ENCODE peak calls at places on chromosomes 2 and 18, in seven cellular contexts. V, R, F, L, N, O and Z are unnamed samples.
A peak's percentile ranks its signal among the peaks of the same experiment; 100 is the strongest.

GRCh38 chr18:59617468-59617932 is 79.7 kb downstream of the CCBE1 start:
- DNase-seq in L (no peak), O (no peak), F (no peak), N (peak; percentile 16), R (no peak), V (no peak), Z (no peak)

GRCh38 chr18:51089691-51090090 is 59.7 kb downstream of the SMAD4 start:
- DNase-seq in R (no peak), F (no peak), V (no peak), N (no peak), O (no peak), L (no peak), Z (no peak)

GRCh38 chr2:42328148-42328833 is 32.7 kb downstream of the COX7A2L start:
- DNase-seq in R (no peak), L (no peak), O (no peak), F (peak; percentile 49), V (no peak), N (peak; percentile 6), Z (no peak)

GRCh38 chr18:33751613-33752221 is 173.7 kb downstream of the ASXL3 start:
- DNase-seq in V (peak; percentile 43), L (no peak), F (peak; percentile 7), R (no peak), O (no peak), N (no peak), Z (no peak)

GRCh38 chr2:46554381-46554780 is 75.0 kb downstream of the TMEM247 start:
- DNase-seq in O (no peak), L (no peak), R (no peak), F (no peak), N (no peak), V (no peak), Z (no peak)

GRCh38 chr2:157441072-157441454 is 2.8 kb downstream of the CYTIP start:
- DNase-seq in F (no peak), V (no peak), N (no peak), R (no peak), L (no peak), O (peak; percentile 46), Z (peak; percentile 75)

GRCh38 chr18:73791081-73791480 is 356.6 kb downstream of the FBXO15 start:
- DNase-seq in V (no peak), R (no peak), N (no peak), O (no peak), F (no peak), L (no peak), Z (no peak)

GRCh38 chr2:239466046-239466754 is 65.4 kb upstream of the HDAC4 start:
- DNase-seq in R (no peak), L (peak; percentile 62), V (peak; percentile 33), O (no peak), F (no peak), N (no peak), Z (no peak)

GRCh38 chr2:111634050-111634784 is 249.8 kb downstream of the ANAPC1 start:
- DNase-seq in R (no peak), L (no peak), V (no peak), O (no peak), F (no peak), N (peak; percentile 14), Z (no peak)

GRCh38 chr18:63869374-63869773 is 18.1 kb upstream of the SERPINB2 start:
- DNase-seq in F (no peak), N (no peak), O (no peak), V (no peak), R (no peak), L (no peak), Z (no peak)

GRCh38 chr2:19454125-19454524 is 95.7 kb upstream of the OSR1 start:
- DNase-seq in V (no peak), O (no peak), L (no peak), R (no peak), N (no peak), F (no peak), Z (no peak)

GRCh38 chr18:76459687-76460350 is 35.2 kb downstream of the ZNF516 start:
- DNase-seq in N (peak; percentile 99), V (no peak), O (no peak), L (peak; percentile 66), R (no peak), F (peak; percentile 81), Z (no peak)

DNA sequence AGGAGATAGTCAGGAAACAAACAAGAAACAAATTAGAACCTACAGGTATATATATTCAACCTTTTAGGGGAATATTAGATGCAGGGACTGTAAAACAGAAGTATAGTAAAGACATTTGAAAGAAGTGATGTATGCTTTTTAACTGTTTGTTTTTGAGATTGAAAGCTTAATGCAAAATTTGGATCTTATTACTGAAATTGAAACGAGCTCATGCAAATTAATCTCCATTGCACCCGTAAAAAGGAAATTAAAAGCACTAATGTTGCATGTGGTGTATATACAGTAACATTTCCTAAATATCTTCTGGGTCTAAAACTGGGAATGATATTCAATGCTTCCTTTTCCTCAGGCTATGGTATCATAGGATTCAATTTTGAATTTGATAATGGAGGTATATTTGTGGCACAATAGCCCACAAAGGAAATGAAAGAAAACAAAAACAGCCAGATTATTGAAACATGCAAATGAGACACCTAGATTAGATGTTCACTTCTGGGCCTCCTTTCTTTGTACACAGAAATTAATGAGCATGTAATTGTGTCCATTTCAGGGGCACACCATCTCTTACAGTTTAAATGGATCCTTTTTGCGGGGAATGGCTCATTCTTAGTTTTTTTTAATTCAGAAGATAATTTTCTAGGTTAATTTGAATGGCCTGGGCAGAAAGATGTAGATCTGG is 1.6 kb upstream of the ELOA2 start:
- DNase-seq in F (no peak), N (no peak), V (no peak), L (no peak), R (no peak), O (no peak), Z (no peak)
- H3K4me3 ChIP-seq in F (no peak overlapping the region), N (no peak overlapping the region), V (no peak overlapping the region), L (no peak overlapping the region), R (no peak overlapping the region), O (no peak overlapping the region), Z (no peak overlapping the region)

DNA sequence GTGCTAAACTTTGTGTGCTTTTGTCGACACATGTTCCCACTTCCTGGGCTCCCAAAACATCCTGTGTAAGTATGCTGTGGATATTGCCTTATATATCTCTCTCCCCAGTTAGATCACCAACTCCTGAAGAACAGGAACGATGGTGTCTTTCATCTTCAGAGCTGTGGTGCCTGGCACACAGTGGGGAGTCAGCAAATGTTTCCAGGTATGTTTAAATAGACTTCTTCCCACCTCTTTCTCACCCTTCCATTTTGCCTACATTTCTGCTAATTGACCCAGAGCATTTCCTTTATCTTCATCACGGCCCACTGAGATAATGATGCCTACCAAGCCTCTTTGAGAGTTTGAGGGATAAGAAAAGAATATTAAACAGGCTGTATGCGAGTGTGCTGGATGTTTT is 60.7 kb downstream of the RND3 start:
- DNase-seq in F (no peak), R (no peak), O (no peak), V (no peak), L (no peak), N (no peak), Z (no peak)
- H3K27ac ChIP-seq in F (no peak overlapping the region), R (no peak overlapping the region), O (no peak overlapping the region), V (no peak overlapping the region), L (no peak overlapping the region), N (no peak overlapping the region), Z (no peak overlapping the region)

DNA sequence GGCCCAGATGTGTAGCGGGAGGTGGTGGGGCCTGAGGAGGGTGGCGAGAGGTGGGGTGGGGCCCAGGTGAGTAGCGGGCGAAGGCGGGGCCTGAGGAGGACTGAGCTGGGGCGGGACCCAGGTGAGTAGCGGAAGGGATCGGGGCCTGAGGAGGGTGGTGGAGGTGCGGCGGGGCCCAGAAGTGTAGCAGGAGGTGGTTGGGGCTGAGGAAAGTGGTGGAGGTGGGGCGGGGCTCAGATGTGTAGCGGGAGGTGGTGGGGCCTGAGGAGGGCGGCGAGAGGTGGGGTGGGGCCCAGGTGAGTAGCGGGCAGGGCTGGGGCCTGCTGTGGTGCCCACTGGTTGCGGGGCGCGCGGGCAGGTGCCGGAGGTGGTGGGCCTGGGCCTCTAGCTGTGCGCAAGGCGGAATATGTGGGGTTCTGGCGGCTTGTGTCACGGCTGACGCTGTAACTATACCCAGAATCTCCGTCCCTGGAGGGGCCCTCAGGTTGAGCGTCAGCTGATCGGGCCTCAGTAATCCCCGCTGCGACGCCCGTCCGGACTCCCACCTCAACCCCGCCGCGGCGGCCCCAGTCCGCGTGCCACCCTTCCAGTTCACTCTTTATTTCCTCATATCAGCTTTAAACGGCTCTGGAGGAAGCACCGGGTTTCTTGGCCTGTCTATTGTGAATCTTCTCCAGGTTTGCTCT is 866 bp upstream of the SF3B6 start:
- DNase-seq in R (no peak), O (peak; percentile 23), L (no peak), F (no peak), N (no peak), V (peak; percentile 45), Z (no peak)
- H3K4me1 ChIP-seq in R (peaks cover 7% of the 10 kb centered on the region), O (no peaks in the 10 kb centered on the region), L (peaks cover 19% of the 10 kb centered on the region), F (peaks cover 27% of the 10 kb centered on the region), N (peaks cover 13% of the 10 kb centered on the region), V (no peaks in the 10 kb centered on the region), Z (peaks cover 21% of the 10 kb centered on the region)

DNA sequence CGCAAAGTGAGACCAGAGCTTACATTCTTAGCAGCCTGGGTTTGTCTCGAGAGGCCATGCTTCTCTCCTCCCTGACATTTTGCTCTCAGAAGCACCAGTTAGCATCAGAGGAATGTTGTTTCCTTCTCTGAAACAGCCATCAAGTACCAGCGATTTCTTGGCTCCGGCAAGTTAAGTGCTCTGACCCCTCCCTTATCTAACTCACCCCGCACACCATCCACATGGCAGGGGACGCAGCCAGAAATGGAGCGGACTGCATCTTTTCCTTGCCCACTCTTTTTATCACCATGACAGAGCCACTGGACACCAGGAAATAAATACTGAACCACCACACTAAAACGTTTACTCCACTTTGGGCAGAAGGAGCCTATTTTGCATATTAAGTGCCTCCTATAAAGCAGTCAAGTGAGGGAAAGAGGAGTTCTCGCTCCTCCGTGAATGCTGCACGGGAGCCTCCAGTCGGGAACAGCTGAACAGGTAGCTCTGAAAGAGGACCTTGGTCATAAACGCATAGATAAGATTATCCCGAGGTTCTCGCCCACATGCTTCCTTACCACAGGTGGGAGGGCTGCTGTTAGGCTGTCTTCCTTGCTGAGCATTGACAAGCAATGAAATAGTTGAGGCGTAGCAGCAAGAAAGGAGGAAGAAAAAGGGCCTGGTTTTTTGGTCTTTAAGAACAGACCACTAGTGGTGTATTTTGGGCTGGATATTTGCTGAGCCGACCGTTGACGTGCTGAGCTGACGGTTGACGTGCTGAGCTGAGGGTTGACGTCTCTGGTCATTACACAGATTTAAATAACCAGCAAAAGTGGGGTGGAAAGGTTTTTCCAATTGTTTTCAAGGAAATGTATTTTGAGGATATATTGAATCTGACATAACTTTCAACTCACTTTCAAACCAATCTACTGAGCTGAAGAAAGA is 71.4 kb upstream of the ITGB6 start:
- DNase-seq in R (no peak), V (peak; percentile 16), L (peak; percentile 73), O (no peak), N (no peak), F (no peak), Z (no peak)
- H3K4me3 ChIP-seq in R (no peak overlapping the region), V (no peak overlapping the region), L (peak overlapping the region; percentile 55), O (peak overlapping the region; percentile 67), N (no peak overlapping the region), F (peak overlapping the region; percentile 39), Z (no peak overlapping the region)

DNA sequence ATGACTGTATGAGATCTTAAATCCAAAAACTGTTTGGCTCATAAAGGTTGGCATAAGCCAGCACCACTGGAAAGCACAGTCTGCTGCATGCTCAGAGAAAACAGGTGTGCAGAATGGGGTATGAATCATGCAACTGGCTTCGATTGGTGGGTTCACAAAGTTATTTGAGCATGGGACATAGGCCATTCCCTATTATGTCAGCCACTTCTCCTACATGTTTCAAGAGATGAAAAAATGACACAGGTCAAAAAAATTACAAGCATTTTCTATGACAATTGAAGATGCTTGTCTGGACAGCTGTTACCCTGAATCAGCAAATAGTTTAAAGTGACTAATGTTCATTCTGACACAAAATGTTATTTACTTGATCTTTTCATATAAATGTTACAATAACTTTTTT is 351.7 kb downstream of the IRS1 start:
- DNase-seq in F (no peak), L (no peak), R (no peak), V (no peak), N (peak; percentile 93), O (no peak), Z (no peak)
- H3K27ac ChIP-seq in F (no peak overlapping the region), L (no peak overlapping the region), R (no peak overlapping the region), V (no peak overlapping the region), N (peak overlapping the region; percentile 75), O (no peak overlapping the region), Z (no peak overlapping the region)